ENCODE peak calls at places on chromosome 15, in ten cellular contexts. One of them, this sample, is unnamed.
A peak's percentile ranks its signal among the peaks of the same experiment; 100 is the strongest.

GRCh38 chr15:28002136-28002861 is 96.8 kb downstream of the OCA2 start:
- DNase-seq in iris pigment epithelial cell: no peak
- DNase-seq in GM20000: no peak
- DNase-seq in NCI-H2029 treated with DMSO at 0.1 percent for 48 hours: no peak
- DNase-seq in activated CD8-positive, alpha-beta memory T cell treated with anti-CD3 and anti-CD28 coated beads, Interleukin-2, amount 50 U/mL, for 48 hours: peak; percentile 22
- DNase-seq in CD8-positive, alpha-beta T cell: no peak
- DNase-seq in ELR: no peak
- DNase-seq in activated CD4-positive, alpha-beta T cell treated with anti-CD3 and anti-CD28 coated beads for 24 hours: no peak
- DNase-seq in mucosa of descending colon: no peak
- DNase-seq in HTR-8/SVneo: no peak
- DNase-seq in this sample: no peak

GRCh38 chr15:51533672-51534398 is 88.7 kb downstream of the DMXL2 start:
- DNase-seq in NCI-H2029 treated with DMSO at 0.1 percent for 48 hours: no peak
- DNase-seq in ELR: peak; percentile 19
- DNase-seq in activated CD4-positive, alpha-beta T cell treated with anti-CD3 and anti-CD28 coated beads for 24 hours: no peak
- DNase-seq in mucosa of descending colon: no peak
- DNase-seq in iris pigment epithelial cell: peak; percentile 12
- DNase-seq in GM20000: no peak
- DNase-seq in HTR-8/SVneo: no peak
- DNase-seq in CD8-positive, alpha-beta T cell: no peak
- DNase-seq in activated CD8-positive, alpha-beta memory T cell treated with anti-CD3 and anti-CD28 coated beads, Interleukin-2, amount 50 U/mL, for 48 hours: no peak
- DNase-seq in this sample: no peak

GRCh38 chr15:97745481-97746071 is 214.9 kb upstream of the ARRDC4 start:
- DNase-seq in CD8-positive, alpha-beta T cell: no peak
- DNase-seq in activated CD8-positive, alpha-beta memory T cell treated with anti-CD3 and anti-CD28 coated beads, Interleukin-2, amount 50 U/mL, for 48 hours: no peak
- DNase-seq in GM20000: peak; percentile 29
- DNase-seq in iris pigment epithelial cell: peak; percentile 1
- DNase-seq in ELR: peak; percentile 14
- DNase-seq in mucosa of descending colon: peak; percentile 89
- DNase-seq in HTR-8/SVneo: peak; percentile 17
- DNase-seq in NCI-H2029 treated with DMSO at 0.1 percent for 48 hours: no peak
- DNase-seq in activated CD4-positive, alpha-beta T cell treated with anti-CD3 and anti-CD28 coated beads for 24 hours: peak; percentile 3
- DNase-seq in this sample: no peak

GRCh38 chr15:98719169-98719515 is 70.8 kb downstream of the IGF1R start:
- DNase-seq in activated CD8-positive, alpha-beta memory T cell treated with anti-CD3 and anti-CD28 coated beads, Interleukin-2, amount 50 U/mL, for 48 hours: no peak
- DNase-seq in CD8-positive, alpha-beta T cell: no peak
- DNase-seq in mucosa of descending colon: no peak
- DNase-seq in activated CD4-positive, alpha-beta T cell treated with anti-CD3 and anti-CD28 coated beads for 24 hours: no peak
- DNase-seq in GM20000: no peak
- DNase-seq in NCI-H2029 treated with DMSO at 0.1 percent for 48 hours: no peak
- DNase-seq in ELR: no peak
- DNase-seq in HTR-8/SVneo: peak; percentile 13
- DNase-seq in iris pigment epithelial cell: peak; percentile 68
- DNase-seq in this sample: no peak

GRCh38 chr15:70421197-70421482 is 323.4 kb upstream of the TLE3 start:
- DNase-seq in activated CD8-positive, alpha-beta memory T cell treated with anti-CD3 and anti-CD28 coated beads, Interleukin-2, amount 50 U/mL, for 48 hours: no peak
- DNase-seq in NCI-H2029 treated with DMSO at 0.1 percent for 48 hours: peak; percentile 71
- DNase-seq in iris pigment epithelial cell: no peak
- DNase-seq in CD8-positive, alpha-beta T cell: no peak
- DNase-seq in GM20000: no peak
- DNase-seq in activated CD4-positive, alpha-beta T cell treated with anti-CD3 and anti-CD28 coated beads for 24 hours: no peak
- DNase-seq in mucosa of descending colon: no peak
- DNase-seq in HTR-8/SVneo: no peak
- DNase-seq in ELR: no peak
- DNase-seq in this sample: no peak

GRCh38 chr15:43218908-43219706 is 1.7 kb downstream of the EPB42 start:
- DNase-seq in activated CD8-positive, alpha-beta memory T cell treated with anti-CD3 and anti-CD28 coated beads, Interleukin-2, amount 50 U/mL, for 48 hours: no peak
- DNase-seq in CD8-positive, alpha-beta T cell: no peak
- DNase-seq in activated CD4-positive, alpha-beta T cell treated with anti-CD3 and anti-CD28 coated beads for 24 hours: no peak
- DNase-seq in NCI-H2029 treated with DMSO at 0.1 percent for 48 hours: no peak
- DNase-seq in HTR-8/SVneo: peak; percentile 44
- DNase-seq in ELR: peak; percentile 42
- DNase-seq in iris pigment epithelial cell: peak; percentile 35
- DNase-seq in GM20000: no peak
- DNase-seq in mucosa of descending colon: no peak
- DNase-seq in this sample: no peak

GRCh38 chr15:69758810-69759410 is 306.3 kb downstream of the RPLP1 start:
- DNase-seq in activated CD8-positive, alpha-beta memory T cell treated with anti-CD3 and anti-CD28 coated beads, Interleukin-2, amount 50 U/mL, for 48 hours: peak; percentile 86
- DNase-seq in iris pigment epithelial cell: peak; percentile 79
- DNase-seq in mucosa of descending colon: peak; percentile 80
- DNase-seq in CD8-positive, alpha-beta T cell: peak; percentile 96
- DNase-seq in GM20000: peak; percentile 46
- DNase-seq in NCI-H2029 treated with DMSO at 0.1 percent for 48 hours: no peak
- DNase-seq in ELR: peak; percentile 85
- DNase-seq in HTR-8/SVneo: peak; percentile 37
- DNase-seq in activated CD4-positive, alpha-beta T cell treated with anti-CD3 and anti-CD28 coated beads for 24 hours: peak; percentile 69
- DNase-seq in this sample: no peak

GRCh38 chr15:62606376-62607164 is 436.0 kb upstream of the TPM1 start:
- DNase-seq in ELR: peak; percentile 99
- DNase-seq in GM20000: no peak
- DNase-seq in activated CD8-positive, alpha-beta memory T cell treated with anti-CD3 and anti-CD28 coated beads, Interleukin-2, amount 50 U/mL, for 48 hours: no peak
- DNase-seq in iris pigment epithelial cell: peak; percentile 99
- DNase-seq in HTR-8/SVneo: peak; percentile 85
- DNase-seq in CD8-positive, alpha-beta T cell: no peak
- DNase-seq in NCI-H2029 treated with DMSO at 0.1 percent for 48 hours: no peak
- DNase-seq in mucosa of descending colon: no peak
- DNase-seq in activated CD4-positive, alpha-beta T cell treated with anti-CD3 and anti-CD28 coated beads for 24 hours: no peak
- DNase-seq in this sample: peak; percentile 96

GRCh38 chr15:93223803-93224202 is 134.8 kb upstream of the RGMA start:
- DNase-seq in HTR-8/SVneo: no peak
- DNase-seq in activated CD4-positive, alpha-beta T cell treated with anti-CD3 and anti-CD28 coated beads for 24 hours: no peak
- DNase-seq in mucosa of descending colon: no peak
- DNase-seq in ELR: no peak
- DNase-seq in CD8-positive, alpha-beta T cell: no peak
- DNase-seq in GM20000: no peak
- DNase-seq in NCI-H2029 treated with DMSO at 0.1 percent for 48 hours: no peak
- DNase-seq in activated CD8-positive, alpha-beta memory T cell treated with anti-CD3 and anti-CD28 coated beads, Interleukin-2, amount 50 U/mL, for 48 hours: no peak
- DNase-seq in iris pigment epithelial cell: no peak
- DNase-seq in this sample: no peak

GRCh38 chr15:37764733-37765191 is 169.7 kb upstream of the TMCO5A start:
- DNase-seq in activated CD4-positive, alpha-beta T cell treated with anti-CD3 and anti-CD28 coated beads for 24 hours: peak; percentile 9
- DNase-seq in mucosa of descending colon: peak; percentile 56
- DNase-seq in activated CD8-positive, alpha-beta memory T cell treated with anti-CD3 and anti-CD28 coated beads, Interleukin-2, amount 50 U/mL, for 48 hours: no peak
- DNase-seq in HTR-8/SVneo: peak; percentile 34
- DNase-seq in NCI-H2029 treated with DMSO at 0.1 percent for 48 hours: no peak
- DNase-seq in iris pigment epithelial cell: peak; percentile 80
- DNase-seq in CD8-positive, alpha-beta T cell: no peak
- DNase-seq in GM20000: peak; percentile 12
- DNase-seq in ELR: peak; percentile 77
- DNase-seq in this sample: peak; percentile 35

GRCh38 chr15:42710662-42711061 is 26.3 kb downstream of the CDAN1 start:
- DNase-seq in HTR-8/SVneo: no peak
- DNase-seq in ELR: no peak
- DNase-seq in activated CD8-positive, alpha-beta memory T cell treated with anti-CD3 and anti-CD28 coated beads, Interleukin-2, amount 50 U/mL, for 48 hours: no peak
- DNase-seq in CD8-positive, alpha-beta T cell: no peak
- DNase-seq in NCI-H2029 treated with DMSO at 0.1 percent for 48 hours: no peak
- DNase-seq in iris pigment epithelial cell: no peak
- DNase-seq in activated CD4-positive, alpha-beta T cell treated with anti-CD3 and anti-CD28 coated beads for 24 hours: no peak
- DNase-seq in mucosa of descending colon: no peak
- DNase-seq in GM20000: no peak
- DNase-seq in this sample: no peak

GRCh38 chr15:94177112-94177511 is 54.2 kb upstream of the MCTP2 start:
- DNase-seq in GM20000: no peak
- DNase-seq in CD8-positive, alpha-beta T cell: no peak
- DNase-seq in HTR-8/SVneo: no peak
- DNase-seq in iris pigment epithelial cell: no peak
- DNase-seq in activated CD8-positive, alpha-beta memory T cell treated with anti-CD3 and anti-CD28 coated beads, Interleukin-2, amount 50 U/mL, for 48 hours: no peak
- DNase-seq in activated CD4-positive, alpha-beta T cell treated with anti-CD3 and anti-CD28 coated beads for 24 hours: no peak
- DNase-seq in ELR: no peak
- DNase-seq in mucosa of descending colon: no peak
- DNase-seq in NCI-H2029 treated with DMSO at 0.1 percent for 48 hours: no peak
- DNase-seq in this sample: no peak

GRCh38 chr15:31776039-31776438 is 254.3 kb upstream of the CHRNA7 start:
- DNase-seq in ELR: no peak
- DNase-seq in HTR-8/SVneo: no peak
- DNase-seq in activated CD8-positive, alpha-beta memory T cell treated with anti-CD3 and anti-CD28 coated beads, Interleukin-2, amount 50 U/mL, for 48 hours: no peak
- DNase-seq in GM20000: no peak
- DNase-seq in mucosa of descending colon: no peak
- DNase-seq in CD8-positive, alpha-beta T cell: no peak
- DNase-seq in iris pigment epithelial cell: no peak
- DNase-seq in NCI-H2029 treated with DMSO at 0.1 percent for 48 hours: no peak
- DNase-seq in activated CD4-positive, alpha-beta T cell treated with anti-CD3 and anti-CD28 coated beads for 24 hours: no peak
- DNase-seq in this sample: no peak

GRCh38 chr15:67501177-67501835 is 19.6 kb upstream of the C15orf61 start:
- DNase-seq in activated CD4-positive, alpha-beta T cell treated with anti-CD3 and anti-CD28 coated beads for 24 hours: no peak
- DNase-seq in GM20000: peak; percentile 22
- DNase-seq in HTR-8/SVneo: peak; percentile 51
- DNase-seq in NCI-H2029 treated with DMSO at 0.1 percent for 48 hours: no peak
- DNase-seq in CD8-positive, alpha-beta T cell: no peak
- DNase-seq in activated CD8-positive, alpha-beta memory T cell treated with anti-CD3 and anti-CD28 coated beads, Interleukin-2, amount 50 U/mL, for 48 hours: no peak
- DNase-seq in iris pigment epithelial cell: peak; percentile 47
- DNase-seq in mucosa of descending colon: no peak
- DNase-seq in ELR: peak; percentile 44
- DNase-seq in this sample: peak; percentile 53

GRCh38 chr15:31279221-31280036 is 47.2 kb upstream of the KLF13 start:
- DNase-seq in iris pigment epithelial cell: no peak
- DNase-seq in activated CD8-positive, alpha-beta memory T cell treated with anti-CD3 and anti-CD28 coated beads, Interleukin-2, amount 50 U/mL, for 48 hours: no peak
- DNase-seq in activated CD4-positive, alpha-beta T cell treated with anti-CD3 and anti-CD28 coated beads for 24 hours: no peak
- DNase-seq in HTR-8/SVneo: no peak
- DNase-seq in CD8-positive, alpha-beta T cell: no peak
- DNase-seq in GM20000: no peak
- DNase-seq in ELR: no peak
- DNase-seq in NCI-H2029 treated with DMSO at 0.1 percent for 48 hours: peak; percentile 12
- DNase-seq in mucosa of descending colon: peak; percentile 7
- DNase-seq in this sample: no peak

GRCh38 chr15:40756938-40757337 is 1.9 kb upstream of the RMDN3 start:
- DNase-seq in iris pigment epithelial cell: no peak
- DNase-seq in mucosa of descending colon: no peak
- DNase-seq in NCI-H2029 treated with DMSO at 0.1 percent for 48 hours: no peak
- DNase-seq in activated CD8-positive, alpha-beta memory T cell treated with anti-CD3 and anti-CD28 coated beads, Interleukin-2, amount 50 U/mL, for 48 hours: no peak
- DNase-seq in HTR-8/SVneo: no peak
- DNase-seq in activated CD4-positive, alpha-beta T cell treated with anti-CD3 and anti-CD28 coated beads for 24 hours: no peak
- DNase-seq in ELR: no peak
- DNase-seq in GM20000: no peak
- DNase-seq in CD8-positive, alpha-beta T cell: no peak
- DNase-seq in this sample: no peak

GRCh38 chr15:80019168-80019745 is 40.2 kb upstream of the ZFAND6 start:
- DNase-seq in GM20000: no peak
- DNase-seq in mucosa of descending colon: no peak
- DNase-seq in NCI-H2029 treated with DMSO at 0.1 percent for 48 hours: no peak
- DNase-seq in CD8-positive, alpha-beta T cell: no peak
- DNase-seq in ELR: no peak
- DNase-seq in activated CD4-positive, alpha-beta T cell treated with anti-CD3 and anti-CD28 coated beads for 24 hours: no peak
- DNase-seq in activated CD8-positive, alpha-beta memory T cell treated with anti-CD3 and anti-CD28 coated beads, Interleukin-2, amount 50 U/mL, for 48 hours: peak; percentile 18
- DNase-seq in iris pigment epithelial cell: no peak
- DNase-seq in HTR-8/SVneo: no peak
- DNase-seq in this sample: no peak

GRCh38 chr15:70091649-70092461 is 5.9 kb downstream of the TLE3 start:
- DNase-seq in ELR: no peak
- DNase-seq in GM20000: no peak
- DNase-seq in CD8-positive, alpha-beta T cell: peak; percentile 20
- DNase-seq in mucosa of descending colon: peak; percentile 49
- DNase-seq in activated CD8-positive, alpha-beta memory T cell treated with anti-CD3 and anti-CD28 coated beads, Interleukin-2, amount 50 U/mL, for 48 hours: no peak
- DNase-seq in iris pigment epithelial cell: peak; percentile 64
- DNase-seq in activated CD4-positive, alpha-beta T cell treated with anti-CD3 and anti-CD28 coated beads for 24 hours: no peak
- DNase-seq in HTR-8/SVneo: no peak
- DNase-seq in NCI-H2029 treated with DMSO at 0.1 percent for 48 hours: peak; percentile 29
- DNase-seq in this sample: no peak

GRCh38 chr15:65870889-65871533 is 1.7 kb downstream of the RAB11A start:
- DNase-seq in mucosa of descending colon: peak; percentile 45
- DNase-seq in iris pigment epithelial cell: peak; percentile 89
- DNase-seq in HTR-8/SVneo: no peak
- DNase-seq in activated CD8-positive, alpha-beta memory T cell treated with anti-CD3 and anti-CD28 coated beads, Interleukin-2, amount 50 U/mL, for 48 hours: no peak
- DNase-seq in CD8-positive, alpha-beta T cell: no peak
- DNase-seq in ELR: peak; percentile 58
- DNase-seq in NCI-H2029 treated with DMSO at 0.1 percent for 48 hours: peak; percentile 11
- DNase-seq in GM20000: peak; percentile 41
- DNase-seq in activated CD4-positive, alpha-beta T cell treated with anti-CD3 and anti-CD28 coated beads for 24 hours: no peak
- DNase-seq in this sample: peak; percentile 30

GRCh38 chr15:85878866-85879265 is 84.1 kb upstream of the KLHL25 start:
- DNase-seq in CD8-positive, alpha-beta T cell: no peak
- DNase-seq in NCI-H2029 treated with DMSO at 0.1 percent for 48 hours: no peak
- DNase-seq in ELR: no peak
- DNase-seq in HTR-8/SVneo: no peak
- DNase-seq in iris pigment epithelial cell: no peak
- DNase-seq in mucosa of descending colon: no peak
- DNase-seq in activated CD4-positive, alpha-beta T cell treated with anti-CD3 and anti-CD28 coated beads for 24 hours: no peak
- DNase-seq in activated CD8-positive, alpha-beta memory T cell treated with anti-CD3 and anti-CD28 coated beads, Interleukin-2, amount 50 U/mL, for 48 hours: no peak
- DNase-seq in GM20000: no peak
- DNase-seq in this sample: no peak

GRCh38 chr15:91865903-91866302 is 12.4 kb downstream of the SLCO3A1 start:
- DNase-seq in HTR-8/SVneo: no peak
- DNase-seq in GM20000: no peak
- DNase-seq in iris pigment epithelial cell: no peak
- DNase-seq in NCI-H2029 treated with DMSO at 0.1 percent for 48 hours: no peak
- DNase-seq in CD8-positive, alpha-beta T cell: no peak
- DNase-seq in activated CD8-positive, alpha-beta memory T cell treated with anti-CD3 and anti-CD28 coated beads, Interleukin-2, amount 50 U/mL, for 48 hours: no peak
- DNase-seq in activated CD4-positive, alpha-beta T cell treated with anti-CD3 and anti-CD28 coated beads for 24 hours: no peak
- DNase-seq in ELR: no peak
- DNase-seq in mucosa of descending colon: no peak
- DNase-seq in this sample: no peak

GRCh38 chr15:36363335-36363734 is 216.1 kb upstream of the CDIN1 start:
- DNase-seq in NCI-H2029 treated with DMSO at 0.1 percent for 48 hours: no peak
- DNase-seq in CD8-positive, alpha-beta T cell: no peak
- DNase-seq in GM20000: no peak
- DNase-seq in activated CD4-positive, alpha-beta T cell treated with anti-CD3 and anti-CD28 coated beads for 24 hours: no peak
- DNase-seq in ELR: no peak
- DNase-seq in HTR-8/SVneo: no peak
- DNase-seq in activated CD8-positive, alpha-beta memory T cell treated with anti-CD3 and anti-CD28 coated beads, Interleukin-2, amount 50 U/mL, for 48 hours: no peak
- DNase-seq in mucosa of descending colon: no peak
- DNase-seq in iris pigment epithelial cell: peak; percentile 91
- DNase-seq in this sample: no peak

GRCh38 chr15:80093854-80094418 is 34.5 kb downstream of the ZFAND6 start:
- DNase-seq in activated CD8-positive, alpha-beta memory T cell treated with anti-CD3 and anti-CD28 coated beads, Interleukin-2, amount 50 U/mL, for 48 hours: no peak
- DNase-seq in HTR-8/SVneo: no peak
- DNase-seq in activated CD4-positive, alpha-beta T cell treated with anti-CD3 and anti-CD28 coated beads for 24 hours: no peak
- DNase-seq in mucosa of descending colon: peak; percentile 49
- DNase-seq in GM20000: no peak
- DNase-seq in ELR: no peak
- DNase-seq in iris pigment epithelial cell: peak; percentile 24
- DNase-seq in NCI-H2029 treated with DMSO at 0.1 percent for 48 hours: no peak
- DNase-seq in CD8-positive, alpha-beta T cell: no peak
- DNase-seq in this sample: no peak

GRCh38 chr15:90482124-90483011 is 47.4 kb upstream of the CRTC3 start:
- DNase-seq in iris pigment epithelial cell: peak; percentile 36
- DNase-seq in GM20000: peak; percentile 34
- DNase-seq in mucosa of descending colon: peak; percentile 71
- DNase-seq in ELR: peak; percentile 68
- DNase-seq in activated CD8-positive, alpha-beta memory T cell treated with anti-CD3 and anti-CD28 coated beads, Interleukin-2, amount 50 U/mL, for 48 hours: no peak
- DNase-seq in CD8-positive, alpha-beta T cell: peak; percentile 50
- DNase-seq in HTR-8/SVneo: peak; percentile 44
- DNase-seq in activated CD4-positive, alpha-beta T cell treated with anti-CD3 and anti-CD28 coated beads for 24 hours: peak; percentile 23
- DNase-seq in NCI-H2029 treated with DMSO at 0.1 percent for 48 hours: peak; percentile 11
- DNase-seq in this sample: peak; percentile 58

GRCh38 chr15:88476635-88477038 is 9.1 kb downstream of the MRPS11 start:
- DNase-seq in activated CD8-positive, alpha-beta memory T cell treated with anti-CD3 and anti-CD28 coated beads, Interleukin-2, amount 50 U/mL, for 48 hours: no peak
- DNase-seq in GM20000: peak; percentile 49
- DNase-seq in HTR-8/SVneo: peak; percentile 31
- DNase-seq in CD8-positive, alpha-beta T cell: no peak
- DNase-seq in ELR: peak; percentile 65
- DNase-seq in mucosa of descending colon: peak; percentile 28
- DNase-seq in iris pigment epithelial cell: peak; percentile 44
- DNase-seq in activated CD4-positive, alpha-beta T cell treated with anti-CD3 and anti-CD28 coated beads for 24 hours: no peak
- DNase-seq in NCI-H2029 treated with DMSO at 0.1 percent for 48 hours: no peak
- DNase-seq in this sample: peak; percentile 36

GRCh38 chr15:100958326-100959065 is 39.3 kb downstream of the LRRK1 start:
- DNase-seq in activated CD8-positive, alpha-beta memory T cell treated with anti-CD3 and anti-CD28 coated beads, Interleukin-2, amount 50 U/mL, for 48 hours: no peak
- DNase-seq in ELR: peak; percentile 88
- DNase-seq in mucosa of descending colon: no peak
- DNase-seq in GM20000: no peak
- DNase-seq in HTR-8/SVneo: peak; percentile 62
- DNase-seq in NCI-H2029 treated with DMSO at 0.1 percent for 48 hours: no peak
- DNase-seq in CD8-positive, alpha-beta T cell: no peak
- DNase-seq in activated CD4-positive, alpha-beta T cell treated with anti-CD3 and anti-CD28 coated beads for 24 hours: no peak
- DNase-seq in iris pigment epithelial cell: peak; percentile 69
- DNase-seq in this sample: peak; percentile 43

GRCh38 chr15:74789171-74789627 is 7.3 kb downstream of the CSK start:
- DNase-seq in CD8-positive, alpha-beta T cell: peak; percentile 44
- DNase-seq in iris pigment epithelial cell: no peak
- DNase-seq in activated CD8-positive, alpha-beta memory T cell treated with anti-CD3 and anti-CD28 coated beads, Interleukin-2, amount 50 U/mL, for 48 hours: no peak
- DNase-seq in GM20000: no peak
- DNase-seq in mucosa of descending colon: peak; percentile 82
- DNase-seq in ELR: no peak
- DNase-seq in activated CD4-positive, alpha-beta T cell treated with anti-CD3 and anti-CD28 coated beads for 24 hours: no peak
- DNase-seq in NCI-H2029 treated with DMSO at 0.1 percent for 48 hours: no peak
- DNase-seq in HTR-8/SVneo: no peak
- DNase-seq in this sample: no peak

GRCh38 chr15:56919708-56920637 is 1.5 kb downstream of the TCF12 start:
- DNase-seq in activated CD4-positive, alpha-beta T cell treated with anti-CD3 and anti-CD28 coated beads for 24 hours: peak; percentile 6
- DNase-seq in NCI-H2029 treated with DMSO at 0.1 percent for 48 hours: no peak
- DNase-seq in CD8-positive, alpha-beta T cell: peak; percentile 23
- DNase-seq in ELR: peak; percentile 65
- DNase-seq in HTR-8/SVneo: no peak
- DNase-seq in iris pigment epithelial cell: peak; percentile 62
- DNase-seq in mucosa of descending colon: peak; percentile 32
- DNase-seq in activated CD8-positive, alpha-beta memory T cell treated with anti-CD3 and anti-CD28 coated beads, Interleukin-2, amount 50 U/mL, for 48 hours: peak; percentile 70
- DNase-seq in GM20000: peak; percentile 52
- DNase-seq in this sample: no peak

This sample was measured in fibroblast of the conjunctiva.